ENCODE peak calls at places on chromosomes 3 and 15, in eight cellular contexts. G is H54; Z is stimulated activated CD8-positive, alpha-beta memory T cell treated with anti-CD3 and anti-CD28 coated beads, Interleukin-4, amount 100 ng/mL, for 24 hours; K is stimulated activated naive CD4-positive, alpha-beta T cell; T is GF-D8; U is heart right ventricle; R is brain microvascular endothelial cell; L is bronchial epithelial cell. E is an unnamed sample.

GRCh38 chr3:194908972-194909371 is 223.3 kb downstream of the FAM43A start:
- DNase-seq in G (no peak), Z (no peak), K (no peak), T (no peak), U (no peak), R (no peak), L (no peak), E (no peak)

GRCh38 chr3:189186093-189186492 is 14.3 kb downstream of the TPRG1 start:
- DNase-seq in G (no peak), Z (no peak), K (no peak), T (no peak), U (no peak), R (peak; percentile 79), L (peak; percentile 34), E (no peak)

GRCh38 chr15:39142500-39142899 is 438.4 kb upstream of the THBS1 start:
- DNase-seq in G (no peak), Z (no peak), K (no peak), T (no peak), U (no peak), R (no peak), L (no peak), E (no peak)

GRCh38 chr3:62876064-62876463 is 848 bp upstream of the CADPS start:
- DNase-seq in G (no peak), Z (no peak), K (no peak), T (no peak), U (peak; percentile 36), R (peak; percentile 42), L (peak; percentile 41), E (peak; percentile 94)

GRCh38 chr3:99579246-99579645 is 59.1 kb upstream of the COL8A1 start:
- DNase-seq in G (peak; percentile 29), Z (no peak), K (no peak), T (no peak), U (no peak), R (peak; percentile 84), L (peak; percentile 58), E (no peak)

GRCh38 chr3:46422617-46423016 is 15.6 kb downstream of the CCRL2 start:
- DNase-seq in G (peak; percentile 77), Z (no peak), K (no peak), T (no peak), U (no peak), R (no peak), L (peak; percentile 76), E (no peak)

GRCh38 chr15:93152951-93153350 is 63.9 kb upstream of the RGMA start:
- DNase-seq in G (no peak), Z (no peak), K (no peak), T (no peak), U (peak; percentile 66), R (no peak), L (no peak), E (no peak)

GRCh38 chr15:28004143-28005003 is 94.7 kb downstream of the OCA2 start:
- DNase-seq in G (no peak), Z (no peak), K (no peak), T (no peak), U (no peak), R (no peak), L (no peak), E (no peak)

GRCh38 chr15:90141646-90142045 is 39.4 kb upstream of the IDH2 start:
- DNase-seq in G (peak; percentile 41), Z (no peak), K (no peak), T (no peak), U (no peak), R (peak; percentile 61), L (no peak), E (no peak)

GRCh38 chr3:14324224-14324944 is 78.0 kb upstream of the SLC6A6 start:
- DNase-seq in G (peak; percentile 53), Z (no peak), K (no peak), T (no peak), U (no peak), R (peak; percentile 2), L (peak; percentile 28), E (peak; percentile 40)

GRCh38 chr3:71582612-71583568 is 638 bp downstream of the FOXP1 start:
- DNase-seq in G (peak; percentile 22), Z (peak; percentile 70), K (peak; percentile 67), T (peak; percentile 11), U (peak; percentile 82), R (peak; percentile 60), L (peak; percentile 17), E (peak; percentile 90)

GRCh38 chr15:63079938-63080626 is 37.5 kb downstream of the TPM1 start:
- DNase-seq in G (peak; percentile 31), Z (no peak), K (no peak), T (no peak), U (no peak), R (peak; percentile 53), L (peak; percentile 64), E (peak; percentile 47)

GRCh38 chr15:83109532-83109931 is 2.1 kb downstream of the TM6SF1 start:
- DNase-seq in G (no peak), Z (no peak), K (no peak), T (no peak), U (no peak), R (no peak), L (no peak), E (no peak)

GRCh38 chr3:108250626-108251025 is 28.4 kb upstream of the IFT57 start:
- DNase-seq in G (no peak), Z (no peak), K (no peak), T (no peak), U (no peak), R (peak; percentile 4), L (no peak), E (no peak)

GRCh38 chr15:92953569-92953968 is 53.4 kb downstream of the CHD2 start:
- DNase-seq in G (no peak), Z (no peak), K (no peak), T (no peak), U (no peak), R (no peak), L (no peak), E (no peak)